ENCODE peak calls at places on chromosomes 6 and 20, in four cellular contexts. L is stimulated activated naive CD4-positive, alpha-beta T cell treated with Interleukin-2 at 50 U/mL for 16 hours; Y is psoas muscle; A is fibroblast of mammary gland. R is an unnamed sample.

GRCh38 chr6:156807028-156807427 is 29.9 kb downstream of the ARID1B start:
- DNase-seq in A (no peak), L (no peak), Y (no peak), R (no peak)

GRCh38 chr20:49987868-49988690 is 5.3 kb downstream of the SNAI1 start:
- DNase-seq in L (no peak), Y (no peak), A (no peak), R (no peak)

GRCh38 chr6:75116946-75117345 is 88.9 kb downstream of the COL12A1 start:
- DNase-seq in A (peak; percentile 51), L (no peak), Y (no peak), R (peak; percentile 62)

GRCh38 chr6:159941286-159942113 is 27.4 kb upstream of the IGF2R start:
- DNase-seq in Y (no peak), L (peak; percentile 15), A (peak; percentile 69), R (no peak)

GRCh38 chr6:15715060-15715459 is 52.2 kb upstream of the DTNBP1 start:
- DNase-seq in Y (no peak), L (no peak), A (peak; percentile 45), R (no peak)

GRCh38 chr20:49584418-49585382 is 16.8 kb upstream of the PTGIS start:
- DNase-seq in Y (no peak), A (no peak), L (no peak), R (no peak)

GRCh38 chr6:138468320-138469015 is 30.8 kb downstream of the NHSL1 start:
- DNase-seq in Y (no peak), A (peak; percentile 70), L (no peak), R (no peak)

GRCh38 chr20:50546729-50547314 is 36.6 kb downstream of the PTPN1 start:
- DNase-seq in A (no peak), L (no peak), Y (no peak), R (no peak)

GRCh38 chr6:152635949-152636674 is 1.1 kb downstream of the SYNE1 start:
- DNase-seq in L (no peak), Y (no peak), A (peak; percentile 19), R (peak; percentile 90)

R was measured in osteoblast.